ENCODE peak calls at places on chromosomes 6 and 20, in nine cellular contexts. N is WERI-Rb-1, W is astrocyte of the spinal cord, M is esophagus squamous epithelium, L is tibial artery, X is lower lobe of right lung, S is kidney epithelial cell, B is MM.1S, F is epithelial cell of esophagus. H is an unnamed sample.

GRCh38 chr6:108622601-108623335 is 62.1 kb downstream of the FOXO3 start:
- DNase-seq in B (no peak), X (peak), L (peak), F (peak), S (peak), N (peak), W (peak), M (no peak), H (peak)

GRCh38 chr6:10585232-10585887 is 64.2 kb downstream of the GCNT2 start:
- DNase-seq in W (peak), B (no peak), N (no peak), F (no peak), L (no peak), X (no peak), M (no peak), S (no peak), H (no peak)

GRCh38 chr6:21885532-21886089 is 292.1 kb downstream of the SOX4 start:
- DNase-seq in S (peak), X (no peak), M (no peak), W (peak), F (peak), N (peak), L (peak), B (no peak), H (peak)

GRCh38 chr6:52566853-52567279 is 10.0 kb downstream of the TRAM2 start:
- DNase-seq in B (no peak), N (no peak), M (no peak), W (peak), S (peak), X (no peak), F (peak), L (peak), H (no peak)

GRCh38 chr6:105459049-105459448 is 56.2 kb upstream of the PREP start:
- DNase-seq in L (no peak), M (no peak), W (peak), X (no peak), S (no peak), F (peak), B (no peak), N (no peak), H (no peak)

GRCh38 chr6:76584121-76584520 is 511.7 kb upstream of the IMPG1 start:
- DNase-seq in X (no peak), L (no peak), B (no peak), M (no peak), N (no peak), F (no peak), W (no peak), S (no peak), H (no peak)

GRCh38 chr6:142530566-142530965 is 228.8 kb downstream of the ADGRG6 start:
- DNase-seq in S (peak), X (no peak), B (no peak), N (no peak), M (no peak), W (no peak), F (peak), L (no peak), H (no peak)

GRCh38 chr6:11770546-11771466 is 7.8 kb downstream of the ADTRP start:
- DNase-seq in L (peak), B (peak), M (peak), S (peak), W (peak), N (peak), X (peak), F (peak), H (peak)

GRCh38 chr6:26249959-26250805 is 114.8 kb upstream of the BTN3A2 start:
- DNase-seq in L (no peak), N (no peak), S (no peak), X (peak), M (no peak), W (peak), F (peak), B (peak), H (peak)
- TF ChIP-seq CTCF in L (no peak), N (no peak), S (peak), X (peak), M (no peak), W (peak), F (peak), B (peak), H (no peak)

GRCh38 chr20:44695295-44696230 is 19.6 kb upstream of the CCN5 start:
- DNase-seq in W (peak), N (peak), B (peak), X (no peak), S (no peak), L (no peak), M (no peak), F (no peak), H (no peak)

GRCh38 chr20:44698351-44698750 is 16.8 kb upstream of the CCN5 start:
- DNase-seq in B (no peak), M (no peak), F (no peak), X (no peak), S (no peak), N (no peak), L (no peak), W (no peak), H (no peak)

GRCh38 chr20:44693625-44694024 is 21.5 kb upstream of the CCN5 start:
- DNase-seq in S (no peak), X (no peak), F (no peak), L (no peak), W (no peak), B (no peak), M (no peak), N (no peak), H (no peak)

GRCh38 chr20:44694159-44694558 is 21.0 kb upstream of the CCN5 start:
- DNase-seq in L (no peak), M (no peak), F (no peak), W (no peak), S (no peak), N (no peak), B (no peak), X (no peak), H (no peak)

GRCh38 chr20:44696315-44696714 is 18.9 kb upstream of the CCN5 start:
- DNase-seq in W (no peak), F (no peak), X (no peak), B (no peak), L (no peak), S (no peak), N (peak), M (no peak), H (no peak)
- TF ChIP-seq CTCF in W (no peak), F (no peak), X (no peak), B (peak), L (no peak), S (no peak), N (peak), M (no peak), H (no peak)

GRCh38 chr6:15247750-15248450 is 2.0 kb downstream of the JARID2 start:
- DNase-seq in X (peak), M (peak), B (peak), N (peak), L (peak), W (peak), S (no peak), F (peak), H (peak)
- TF ChIP-seq CTCF in X (peak), M (no peak), B (no peak), N (peak), L (peak), W (peak), S (no peak), F (no peak), H (peak)

DNA sequence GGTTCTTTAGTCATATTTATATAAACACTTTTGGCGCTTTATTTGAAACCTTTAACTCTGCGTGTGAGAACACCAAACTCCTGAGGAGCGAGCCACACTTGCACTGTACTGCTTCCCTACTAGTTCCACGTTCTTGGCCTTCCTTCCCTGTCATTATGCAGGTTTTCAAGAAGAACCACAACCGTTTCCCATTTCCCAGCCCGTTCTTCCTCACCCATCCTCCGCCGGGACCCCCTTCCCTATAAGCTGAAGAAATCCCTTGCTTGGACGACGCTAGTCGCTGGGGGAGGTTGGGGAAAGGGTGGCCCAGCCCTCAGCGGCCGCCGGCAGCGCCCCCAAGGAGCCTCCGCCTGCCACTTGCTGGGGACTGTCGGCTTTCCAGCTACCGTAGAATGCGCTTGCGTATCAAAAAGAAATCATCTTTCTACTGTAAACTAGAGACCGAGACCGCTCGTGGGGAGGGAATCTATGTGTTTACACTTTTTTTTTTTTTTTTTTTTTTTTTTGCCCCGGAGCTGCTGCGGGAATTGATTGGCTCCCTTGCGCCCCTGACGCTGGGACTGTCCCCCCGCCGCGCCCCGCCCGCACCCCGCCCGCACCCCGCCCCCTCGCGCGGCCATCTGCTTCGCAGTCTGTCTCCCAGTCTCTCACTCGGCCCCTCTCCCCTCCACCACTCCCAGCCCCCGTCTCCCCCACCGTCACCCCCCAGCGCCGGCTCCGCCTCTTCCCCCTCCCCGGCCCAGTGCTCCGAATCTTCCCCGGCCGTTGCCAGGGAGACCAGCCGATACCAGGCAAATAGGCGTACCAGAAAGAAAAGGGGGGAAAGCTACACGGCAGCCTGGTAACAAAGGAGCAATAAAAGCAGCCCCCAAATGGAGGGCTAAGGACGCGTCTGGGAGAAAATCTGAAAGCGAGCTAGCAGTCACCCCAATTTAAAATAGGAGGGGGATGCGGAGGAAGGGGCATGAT is 2.3 kb upstream of the MARCKS start:
- DNase-seq in X (peak), L (peak), W (peak), S (no peak), B (peak), F (peak), N (peak), M (peak), H (peak)
- TF ChIP-seq CTCF in X (peak), L (no peak), W (peak), S (peak), B (peak), F (peak), N (peak), M (no peak), H (no peak)

GRCh38 chr6:16339263-16339587 is 100.8 kb downstream of the GMPR start:
- DNase-seq in F (no peak), B (no peak), L (no peak), N (no peak), W (no peak), X (no peak), M (no peak), S (no peak), H (no peak)
- TF ChIP-seq CTCF in F (no peak), B (no peak), L (no peak), N (no peak), W (no peak), X (no peak), M (peak), S (no peak), H (no peak)

GRCh38 chr20:297098-297924 is at the start of gene ZCCHC3:
- DNase-seq in W (peak), N (peak), S (peak), L (peak), B (peak), F (peak), M (peak), X (peak), H (peak)

GRCh38 chr20:297925-298754 is 770 bp downstream of the ZCCHC3 start:
- DNase-seq in M (no peak), X (peak), L (peak), B (peak), N (peak), W (peak), F (peak), S (peak), H (peak)

GRCh38 chr20:295804-296203 is 1.6 kb upstream of the ZCCHC3 start:
- DNase-seq in S (no peak), X (no peak), N (no peak), B (no peak), M (no peak), L (no peak), F (no peak), W (no peak), H (no peak)

GRCh38 chr20:300345-300744 is 3.0 kb downstream of the ZCCHC3 start:
- DNase-seq in W (no peak), M (no peak), S (no peak), X (no peak), F (no peak), N (no peak), B (no peak), L (no peak), H (no peak)

GRCh38 chr20:298755-299391 is 1.5 kb downstream of the ZCCHC3 start:
- DNase-seq in L (no peak), X (no peak), F (no peak), W (no peak), N (no peak), M (no peak), S (no peak), B (no peak), H (no peak)
- TF ChIP-seq CTCF in L (no peak), X (no peak), F (no peak), W (no peak), N (no peak), M (no peak), S (no peak), B (no peak), H (no peak)

DNA sequence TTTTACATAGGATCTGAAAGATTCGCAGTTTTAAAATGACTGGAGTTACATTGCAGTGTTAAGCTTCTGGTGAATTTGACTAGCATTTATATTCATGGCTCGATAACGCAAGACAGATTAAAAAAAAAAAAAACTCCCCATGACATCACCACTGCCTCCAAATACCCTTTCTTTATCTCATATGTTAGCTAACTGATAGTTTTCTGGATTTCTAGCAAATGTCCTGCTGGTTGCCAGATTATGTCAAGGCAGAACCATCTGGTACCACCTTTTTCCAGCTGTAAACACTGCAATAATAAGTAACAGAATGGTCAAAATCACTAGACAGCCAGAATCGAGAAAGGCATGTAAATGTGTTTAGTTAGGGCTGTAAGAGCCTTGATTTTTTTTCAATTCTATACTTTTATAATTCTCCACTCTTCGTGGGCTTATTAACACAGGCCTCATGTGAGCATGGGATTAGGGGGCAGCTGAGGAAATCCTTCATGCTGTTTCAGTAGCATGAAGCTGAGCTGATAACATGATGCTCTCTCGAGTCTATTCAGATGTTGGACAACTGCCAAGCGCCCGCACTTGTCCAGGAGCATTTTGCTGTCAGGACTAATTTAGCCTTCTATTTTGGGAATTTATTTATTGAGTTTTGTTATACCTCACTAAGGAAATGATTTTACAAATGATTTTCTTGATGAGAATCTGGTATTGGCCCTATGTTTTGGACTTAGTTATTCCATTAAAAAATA is 166.0 kb upstream of the SCGN start:
- DNase-seq in X (no peak), F (no peak), S (no peak), N (peak), W (no peak), M (no peak), L (no peak), B (no peak), H (no peak)
- TF ChIP-seq CTCF in X (no peak), F (no peak), S (no peak), N (no peak), W (no peak), M (no peak), L (no peak), B (no peak), H (no peak)

GRCh38 chr20:4038047-4038459 is 22.7 kb upstream of the RNF24 start:
- DNase-seq in L (peak), S (no peak), W (peak), N (peak), M (peak), B (peak), X (peak), F (peak), H (peak)
- TF ChIP-seq CTCF in L (no peak), S (no peak), W (no peak), N (no peak), M (no peak), B (no peak), X (no peak), F (no peak), H (no peak)

H was measured in left lung.